ENCODE peak calls at places on chromosomes 7 and 10, in seven cellular contexts. One of them, this sample, is unnamed.

GRCh38 chr10:49237985-49238384 is 49.8 kb upstream of the TMEM273 start:
- DNase-seq in stomach: no peak
- DNase-seq in body of pancreas: no peak
- DNase-seq in uterus: no peak
- DNase-seq in HepG2: no peak
- DNase-seq in HCT116: no peak
- DNase-seq in upper lobe of left lung: no peak
- DNase-seq in this sample: no peak

GRCh38 chr10:13633689-13634088 is 46.9 kb downstream of the PRPF18 start:
- DNase-seq in stomach: no peak
- DNase-seq in uterus: peak
- DNase-seq in upper lobe of left lung: no peak
- DNase-seq in body of pancreas: peak
- DNase-seq in HCT116: no peak
- DNase-seq in HepG2: no peak
- DNase-seq in this sample: no peak

GRCh38 chr10:29113251-29113945 is 175.5 kb upstream of the LYZL1 start:
- DNase-seq in HCT116: no peak
- DNase-seq in upper lobe of left lung: no peak
- DNase-seq in uterus: no peak
- DNase-seq in HepG2: no peak
- DNase-seq in stomach: no peak
- DNase-seq in body of pancreas: no peak
- DNase-seq in this sample: no peak

GRCh38 chr7:1225462-1226154 is 7.1 kb upstream of the UNCX start:
- DNase-seq in uterus: no peak
- DNase-seq in stomach: no peak
- DNase-seq in upper lobe of left lung: peak
- DNase-seq in body of pancreas: no peak
- DNase-seq in HepG2: no peak
- DNase-seq in HCT116: no peak
- DNase-seq in this sample: peak

GRCh38 chr7:135933509-135934188 is 43.5 kb downstream of the MTPN start:
- DNase-seq in HepG2: no peak
- DNase-seq in upper lobe of left lung: no peak
- DNase-seq in HCT116: no peak
- DNase-seq in stomach: no peak
- DNase-seq in uterus: no peak
- DNase-seq in body of pancreas: no peak
- DNase-seq in this sample: peak

GRCh38 chr7:51046482-51046881 is 263.8 kb upstream of the GRB10 start:
- DNase-seq in uterus: no peak
- DNase-seq in stomach: no peak
- DNase-seq in HepG2: no peak
- DNase-seq in body of pancreas: no peak
- DNase-seq in upper lobe of left lung: no peak
- DNase-seq in HCT116: no peak
- DNase-seq in this sample: no peak

GRCh38 chr7:55556492-55556891 is 15.8 kb downstream of the VOPP1 start:
- DNase-seq in uterus: no peak
- DNase-seq in HepG2: no peak
- DNase-seq in HCT116: no peak
- DNase-seq in stomach: no peak
- DNase-seq in body of pancreas: no peak
- DNase-seq in upper lobe of left lung: no peak
- DNase-seq in this sample: no peak

GRCh38 chr10:70126700-70127395 is 5.8 kb downstream of the AIFM2 start:
- DNase-seq in stomach: no peak
- DNase-seq in uterus: no peak
- DNase-seq in HepG2: no peak
- DNase-seq in HCT116: no peak
- DNase-seq in upper lobe of left lung: peak
- DNase-seq in body of pancreas: no peak
- DNase-seq in this sample: no peak

GRCh38 chr10:123326674-123327073 is 172.5 kb downstream of the BUB3 start:
- DNase-seq in body of pancreas: no peak
- DNase-seq in upper lobe of left lung: no peak
- DNase-seq in HCT116: no peak
- DNase-seq in uterus: no peak
- DNase-seq in HepG2: no peak
- DNase-seq in stomach: no peak
- DNase-seq in this sample: no peak

GRCh38 chr7:97024209-97025129 is at the start of gene DLX5:
- DNase-seq in uterus: peak
- DNase-seq in stomach: no peak
- DNase-seq in HCT116: no peak
- DNase-seq in HepG2: peak
- DNase-seq in body of pancreas: no peak
- DNase-seq in upper lobe of left lung: peak
- DNase-seq in this sample: no peak

GRCh38 chr10:13272164-13272571 is 27.7 kb downstream of the PHYH start:
- DNase-seq in body of pancreas: peak
- DNase-seq in HepG2: peak
- DNase-seq in uterus: peak
- DNase-seq in stomach: no peak
- DNase-seq in HCT116: no peak
- DNase-seq in upper lobe of left lung: no peak
- DNase-seq in this sample: no peak

GRCh38 chr7:126700807-126701604 is 551.7 kb downstream of the GRM8 start:
- DNase-seq in upper lobe of left lung: no peak
- DNase-seq in stomach: no peak
- DNase-seq in HepG2: peak
- DNase-seq in body of pancreas: peak
- DNase-seq in HCT116: peak
- DNase-seq in uterus: no peak
- DNase-seq in this sample: peak

GRCh38 chr10:30185916-30186315 is 126.5 kb upstream of the JCAD start:
- DNase-seq in uterus: no peak
- DNase-seq in body of pancreas: no peak
- DNase-seq in HepG2: no peak
- DNase-seq in HCT116: no peak
- DNase-seq in upper lobe of left lung: no peak
- DNase-seq in stomach: no peak
- DNase-seq in this sample: no peak

GRCh38 chr7:95955748-95956147 is 183.4 kb downstream of the DYNC1I1 start:
- DNase-seq in HepG2: no peak
- DNase-seq in stomach: no peak
- DNase-seq in uterus: no peak
- DNase-seq in HCT116: no peak
- DNase-seq in body of pancreas: no peak
- DNase-seq in upper lobe of left lung: no peak
- DNase-seq in this sample: no peak

GRCh38 chr7:44912775-44913347 is 27.5 kb upstream of the PURB start:
- DNase-seq in HCT116: no peak
- DNase-seq in HepG2: peak
- DNase-seq in upper lobe of left lung: no peak
- DNase-seq in uterus: no peak
- DNase-seq in body of pancreas: peak
- DNase-seq in stomach: peak
- DNase-seq in this sample: no peak

GRCh38 chr7:107865956-107866775 is 24.8 kb upstream of the DLD start:
- DNase-seq in HepG2: no peak
- DNase-seq in uterus: no peak
- DNase-seq in upper lobe of left lung: no peak
- DNase-seq in body of pancreas: no peak
- DNase-seq in HCT116: no peak
- DNase-seq in stomach: no peak
- DNase-seq in this sample: no peak

GRCh38 chr10:92542458-92542857 is 31.4 kb downstream of the IDE start:
- DNase-seq in stomach: no peak
- DNase-seq in uterus: no peak
- DNase-seq in body of pancreas: no peak
- DNase-seq in upper lobe of left lung: no peak
- DNase-seq in HepG2: no peak
- DNase-seq in HCT116: no peak
- DNase-seq in this sample: no peak

GRCh38 chr10:92544296-92544695 is 29.6 kb downstream of the IDE start:
- DNase-seq in upper lobe of left lung: no peak
- DNase-seq in HepG2: no peak
- DNase-seq in stomach: no peak
- DNase-seq in uterus: no peak
- DNase-seq in body of pancreas: no peak
- DNase-seq in HCT116: no peak
- DNase-seq in this sample: no peak

GRCh38 chr10:92541583-92541982 is 32.3 kb downstream of the IDE start:
- DNase-seq in HepG2: no peak
- DNase-seq in uterus: no peak
- DNase-seq in HCT116: no peak
- DNase-seq in upper lobe of left lung: no peak
- DNase-seq in body of pancreas: no peak
- DNase-seq in stomach: no peak
- DNase-seq in this sample: no peak

DNA sequence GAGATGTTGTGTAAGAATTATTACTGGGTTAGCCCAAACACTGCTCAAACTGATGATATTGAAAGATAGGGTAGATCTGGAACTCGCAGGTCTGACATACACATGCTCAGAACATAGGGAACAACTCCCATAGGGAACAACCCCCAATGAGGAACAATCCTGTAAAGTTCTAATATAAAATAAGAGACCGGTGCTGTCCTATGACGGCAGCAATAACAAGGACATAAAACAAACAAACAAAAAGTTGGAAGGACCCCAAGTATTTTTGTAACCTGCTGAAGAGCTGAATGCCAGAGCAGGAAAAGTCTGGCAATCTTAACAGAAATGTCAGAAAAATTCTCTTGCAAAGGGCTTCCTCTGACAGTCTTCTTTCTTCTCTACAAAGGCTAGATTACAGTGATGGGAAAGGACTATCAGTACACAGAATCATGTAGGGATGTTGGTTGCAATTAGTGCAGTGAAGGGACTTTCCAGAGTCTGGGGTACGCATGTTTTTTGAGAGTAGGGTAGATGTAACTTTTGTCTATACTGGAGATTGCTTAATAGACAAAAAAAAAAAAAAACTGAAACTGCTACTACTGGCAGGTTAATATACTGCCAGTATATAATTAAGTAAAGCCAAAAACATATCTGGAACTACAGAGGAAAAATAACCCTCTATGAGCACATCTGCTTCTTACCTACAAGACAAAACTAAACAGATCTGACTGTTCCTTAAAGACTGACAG is 35.5 kb downstream of the IDE start:
- DNase-seq in uterus: no peak
- DNase-seq in stomach: no peak
- DNase-seq in HCT116: no peak
- DNase-seq in HepG2: no peak
- DNase-seq in body of pancreas: no peak
- DNase-seq in upper lobe of left lung: no peak
- DNase-seq in this sample: no peak
- TF ChIP-seq POLR2A in uterus: no peak
- TF ChIP-seq POLR2A in stomach: no peak
- TF ChIP-seq POLR2A in HCT116: no peak
- TF ChIP-seq POLR2A in HepG2: no peak
- TF ChIP-seq POLR2A in body of pancreas: no peak
- TF ChIP-seq POLR2A in upper lobe of left lung: no peak
- TF ChIP-seq POLR2A in this sample: no peak

DNA sequence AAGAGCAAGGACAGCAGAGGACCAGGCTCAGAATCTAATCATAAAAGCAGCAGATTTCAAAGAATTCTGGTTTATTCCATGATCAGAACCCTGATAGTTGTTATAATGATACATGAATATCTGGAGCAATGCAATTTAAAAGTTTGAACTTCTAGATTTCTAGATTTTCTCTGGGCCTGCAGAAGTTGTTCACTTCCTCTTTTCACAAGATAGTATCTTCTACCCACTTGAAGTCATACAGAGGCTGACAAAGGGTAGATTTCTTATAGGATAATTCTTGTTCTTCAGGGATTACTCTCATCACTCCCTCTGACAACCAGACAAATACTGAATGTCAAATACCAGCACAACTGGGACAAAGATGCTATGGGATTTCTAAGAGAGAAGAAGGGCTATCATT is 320.0 kb upstream of the ETV1 start:
- DNase-seq in body of pancreas: no peak
- DNase-seq in upper lobe of left lung: no peak
- DNase-seq in HCT116: no peak
- DNase-seq in HepG2: no peak
- DNase-seq in stomach: no peak
- DNase-seq in uterus: no peak
- DNase-seq in this sample: no peak
- TF ChIP-seq POLR2A in body of pancreas: no peak
- TF ChIP-seq POLR2A in upper lobe of left lung: no peak
- TF ChIP-seq POLR2A in HCT116: no peak
- TF ChIP-seq POLR2A in HepG2: no peak
- TF ChIP-seq POLR2A in stomach: no peak
- TF ChIP-seq POLR2A in uterus: no peak
- TF ChIP-seq POLR2A in this sample: no peak

DNA sequence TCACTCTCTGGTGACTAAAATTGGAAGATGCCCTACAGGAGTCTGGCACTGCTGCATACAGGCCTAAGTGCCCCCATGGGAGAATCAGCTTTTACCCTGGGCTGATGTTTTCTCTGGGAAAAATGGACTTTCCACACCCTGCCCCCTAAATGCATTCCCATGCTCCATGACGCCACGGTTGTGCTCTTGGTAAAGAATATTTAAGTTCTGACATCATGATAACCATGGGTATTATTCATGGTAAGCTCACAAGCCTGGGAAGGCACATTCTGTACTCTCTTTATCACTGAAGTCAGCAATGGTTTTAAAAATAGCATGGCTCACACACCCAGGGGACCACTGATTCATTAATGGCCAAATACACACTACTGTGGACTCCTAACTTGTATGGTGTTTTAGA is 43.4 kb downstream of the HIPK2 start:
- DNase-seq in HepG2: no peak
- DNase-seq in HCT116: no peak
- DNase-seq in upper lobe of left lung: no peak
- DNase-seq in uterus: no peak
- DNase-seq in stomach: no peak
- DNase-seq in body of pancreas: peak
- DNase-seq in this sample: no peak
- TF ChIP-seq POLR2A in HepG2: no peak
- TF ChIP-seq POLR2A in HCT116: no peak
- TF ChIP-seq POLR2A in upper lobe of left lung: no peak
- TF ChIP-seq POLR2A in uterus: no peak
- TF ChIP-seq POLR2A in stomach: no peak
- TF ChIP-seq POLR2A in body of pancreas: no peak
- TF ChIP-seq POLR2A in this sample: no peak

GRCh38 chr7:100675581-100676350 is 2.2 kb downstream of the GNB2 start:
- DNase-seq in body of pancreas: peak
- DNase-seq in upper lobe of left lung: peak
- DNase-seq in uterus: peak
- DNase-seq in HepG2: no peak
- DNase-seq in HCT116: no peak
- DNase-seq in stomach: peak
- DNase-seq in this sample: peak

GRCh38 chr7:100671353-100672327 is 1.9 kb upstream of the GNB2 start:
- DNase-seq in HCT116: no peak
- DNase-seq in body of pancreas: no peak
- DNase-seq in HepG2: no peak
- DNase-seq in stomach: no peak
- DNase-seq in uterus: no peak
- DNase-seq in upper lobe of left lung: no peak
- DNase-seq in this sample: no peak

GRCh38 chr7:100674441-100675407 is 1.2 kb downstream of the GNB2 start:
- DNase-seq in uterus: no peak
- DNase-seq in HCT116: no peak
- DNase-seq in HepG2: no peak
- DNase-seq in stomach: no peak
- DNase-seq in body of pancreas: peak
- DNase-seq in upper lobe of left lung: peak
- DNase-seq in this sample: peak

GRCh38 chr7:100673942-100674431 is 447 bp downstream of the GNB2 start:
- DNase-seq in stomach: no peak
- DNase-seq in uterus: peak
- DNase-seq in upper lobe of left lung: peak
- DNase-seq in HCT116: no peak
- DNase-seq in body of pancreas: peak
- DNase-seq in HepG2: no peak
- DNase-seq in this sample: peak

GRCh38 chr7:100673302-100673941 is at the start of gene GNB2:
- DNase-seq in HCT116: peak
- DNase-seq in uterus: peak
- DNase-seq in HepG2: peak
- DNase-seq in stomach: peak
- DNase-seq in body of pancreas: peak
- DNase-seq in upper lobe of left lung: peak
- DNase-seq in this sample: peak
- TF ChIP-seq POLR2A in HCT116: peak
- TF ChIP-seq POLR2A in uterus: peak
- TF ChIP-seq POLR2A in HepG2: peak
- TF ChIP-seq POLR2A in stomach: no peak
- TF ChIP-seq POLR2A in body of pancreas: peak
- TF ChIP-seq POLR2A in upper lobe of left lung: peak
- TF ChIP-seq POLR2A in this sample: peak

This sample was measured in erythroblast.